ENCODE peak calls at places on chromosomes 4 and X, in ten cellular contexts. J, Q, U, K, S, P, I, A, X and F are unnamed samples. For H3K9me3 and H3K36me3, the result is how much of the 10 kb centered on the place peaks cover.

GRCh38 chr4:25312496-25313193 is at the start of gene ZCCHC4:
- DNase-seq in J (peak), Q (peak), U (peak), K (peak), S (peak), P (peak), I (peak), A (peak), X (peak), F (peak)

GRCh38 chr4:151688003-151688784 is 72.6 kb downstream of the GATB start:
- DNase-seq in J (no peak), Q (no peak), U (no peak), K (peak), S (no peak), P (no peak), I (no peak), A (no peak), X (no peak), F (no peak)

GRCh38 chr4:138910201-138910913 is 105.2 kb upstream of the NOCT start:
- DNase-seq in J (no peak), Q (peak), U (no peak), K (peak), S (no peak), P (no peak), I (no peak), A (no peak), X (no peak), F (no peak)

GRCh38 chrX:51975360-51975759 is 81.9 kb downstream of the MAGED1 start:
- DNase-seq in J (no peak), Q (no peak), U (no peak), K (no peak), S (no peak), P (no peak), I (no peak), A (no peak), X (no peak), F (no peak)

GRCh38 chr4:99811850-99812249 is 4.8 kb upstream of the DAPP1 start:
- DNase-seq in J (no peak), Q (peak), U (no peak), K (peak), S (peak), P (peak), I (peak), A (peak), X (no peak), F (no peak)

GRCh38 chr4:145176641-145177432 is 3.6 kb downstream of the OTUD4 start:
- DNase-seq in J (no peak), Q (no peak), U (no peak), K (peak), S (peak), P (no peak), I (no peak), A (no peak), X (no peak), F (no peak)

GRCh38 chr4:129014566-129015509 is 78.5 kb downstream of the SCLT1 start:
- DNase-seq in J (no peak), Q (no peak), U (no peak), K (no peak), S (no peak), P (no peak), I (no peak), A (no peak), X (no peak), F (no peak)

GRCh38 chr4:41217020-41217333 is 2.6 kb upstream of the APBB2 start:
- DNase-seq in J (no peak), Q (no peak), U (no peak), K (no peak), S (no peak), P (no peak), I (no peak), A (no peak), X (no peak), F (no peak)

GRCh38 chr4:184268574-184269160 is 51.0 kb upstream of the ENPP6 start:
- DNase-seq in J (no peak), Q (peak), U (no peak), K (peak), S (no peak), P (no peak), I (no peak), A (no peak), X (no peak), F (no peak)

GRCh38 chrX:99887918-99888317 is 522.2 kb downstream of the PCDH19 start:
- DNase-seq in J (no peak), Q (no peak), U (no peak), K (no peak), S (no peak), P (no peak), I (no peak), A (no peak), X (no peak), F (no peak)

GRCh38 chrX:102339312-102340298 is 92.6 kb downstream of the NXF2 start:
- DNase-seq in J (no peak), Q (no peak), U (no peak), K (peak), S (peak), P (no peak), I (no peak), A (no peak), X (peak), F (no peak)

GRCh38 chr4:143586080-143586479 is 72.6 kb downstream of the SMARCA5 start:
- DNase-seq in J (no peak), Q (peak), U (no peak), K (peak), S (no peak), P (no peak), I (no peak), A (no peak), X (no peak), F (no peak)

GRCh38 chr4:119238068-119238722 is 25.7 kb downstream of the USP53 start:
- DNase-seq in J (no peak), Q (no peak), U (no peak), K (no peak), S (no peak), P (no peak), I (no peak), A (no peak), X (no peak), F (no peak)
- H3K9me3 ChIP-seq in J (under half), Q (under half), U (under half), K (under half), S (under half), P (under half), I (under half), A (under half), X (under half), F (under half)

DNA sequence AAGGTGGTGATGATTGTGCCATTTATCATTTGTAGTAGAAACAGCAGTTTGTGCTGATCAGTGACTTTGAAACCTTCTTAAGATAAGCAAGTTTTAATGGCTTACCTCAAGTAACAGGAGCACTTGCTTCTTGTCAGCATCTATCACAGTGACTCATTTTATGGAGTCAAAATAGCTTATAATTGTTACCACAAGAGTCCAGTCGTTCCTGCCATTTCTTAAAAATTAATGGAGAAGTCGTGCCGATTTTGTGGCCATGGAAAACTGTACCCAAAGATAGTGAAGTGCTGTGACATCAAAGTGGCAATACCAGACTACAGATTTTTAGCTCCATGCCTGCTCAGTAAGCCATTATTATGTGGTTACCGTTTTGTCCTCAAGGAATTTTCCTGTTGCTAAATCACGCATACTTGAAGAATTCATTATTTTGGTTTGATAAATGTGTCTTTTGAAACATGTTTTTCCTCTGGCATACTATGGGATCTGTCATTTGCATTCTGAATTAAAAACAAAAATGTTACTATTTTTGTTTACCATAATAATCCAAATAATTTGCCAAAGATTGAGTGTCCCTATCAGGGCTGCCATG is 129.9 kb downstream of the CBR4 start:
- DNase-seq in J (no peak), Q (peak), U (no peak), K (peak), S (no peak), P (no peak), I (no peak), A (no peak), X (no peak), F (no peak)
- H3K36me3 ChIP-seq in J (under half), Q (under half), U (under half), K (under half), S (under half), P (under half), I (under half), A (under half), X (under half), F (under half)

GRCh38 chrX:40077176-40077575 is 20.6 kb downstream of the BCOR start:
- DNase-seq in J (no peak), Q (no peak), U (no peak), K (no peak), S (no peak), P (no peak), I (no peak), A (no peak), X (no peak), F (no peak)
- H3K9me3 ChIP-seq in J (under half), Q (under half), U (under half), K (under half), S (under half), P (under half), I (under half), A (under half), X (under half), F (under half)

DNA sequence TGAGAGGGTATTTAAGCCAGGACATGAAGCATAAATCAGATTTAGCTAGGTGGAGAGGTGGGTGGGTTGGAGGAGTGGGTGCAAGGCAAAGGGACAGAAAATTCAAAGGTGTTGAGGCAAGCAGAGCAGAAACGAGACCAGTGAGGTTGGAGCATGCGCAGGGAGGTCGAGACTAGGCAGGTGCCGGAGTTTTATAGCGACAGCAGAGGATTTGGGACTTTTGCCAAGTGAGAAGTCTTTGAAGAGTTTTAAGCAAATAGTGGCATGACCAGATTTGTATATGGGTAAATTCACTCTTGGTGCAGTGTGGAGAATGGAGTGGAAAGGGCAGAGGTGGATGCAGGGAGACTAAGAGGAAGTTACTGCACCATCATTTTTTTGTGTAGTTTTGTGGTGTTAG is 107.0 kb upstream of the TLR2 start:
- DNase-seq in J (no peak), Q (no peak), U (no peak), K (no peak), S (no peak), P (no peak), I (no peak), A (no peak), X (no peak), F (peak)
- H3K36me3 ChIP-seq in J (under half), Q (under half), U (under half), K (under half), S (under half), P (under half), I (under half), A (under half), X (under half), F (under half)

GRCh38 chr4:19583827-19584569 is 667.7 kb upstream of the SLIT2 start:
- DNase-seq in J (no peak), Q (peak), U (no peak), K (peak), S (no peak), P (no peak), I (no peak), A (no peak), X (no peak), F (no peak)
- H3K9me3 ChIP-seq in J (under half), Q (under half), U (under half), K (under half), S (under half), P (under half), I (under half), A (under half), X (under half), F (under half)

GRCh38 chr4:173420324-173420752 is 21.4 kb upstream of the SCRG1 start:
- DNase-seq in J (no peak), Q (peak), U (no peak), K (peak), S (peak), P (peak), I (no peak), A (no peak), X (no peak), F (no peak)
- H3K36me3 ChIP-seq in J (under half), Q (under half), U (under half), K (under half), S (under half), P (under half), I (under half), A (under half), X (under half), F (under half)

DNA sequence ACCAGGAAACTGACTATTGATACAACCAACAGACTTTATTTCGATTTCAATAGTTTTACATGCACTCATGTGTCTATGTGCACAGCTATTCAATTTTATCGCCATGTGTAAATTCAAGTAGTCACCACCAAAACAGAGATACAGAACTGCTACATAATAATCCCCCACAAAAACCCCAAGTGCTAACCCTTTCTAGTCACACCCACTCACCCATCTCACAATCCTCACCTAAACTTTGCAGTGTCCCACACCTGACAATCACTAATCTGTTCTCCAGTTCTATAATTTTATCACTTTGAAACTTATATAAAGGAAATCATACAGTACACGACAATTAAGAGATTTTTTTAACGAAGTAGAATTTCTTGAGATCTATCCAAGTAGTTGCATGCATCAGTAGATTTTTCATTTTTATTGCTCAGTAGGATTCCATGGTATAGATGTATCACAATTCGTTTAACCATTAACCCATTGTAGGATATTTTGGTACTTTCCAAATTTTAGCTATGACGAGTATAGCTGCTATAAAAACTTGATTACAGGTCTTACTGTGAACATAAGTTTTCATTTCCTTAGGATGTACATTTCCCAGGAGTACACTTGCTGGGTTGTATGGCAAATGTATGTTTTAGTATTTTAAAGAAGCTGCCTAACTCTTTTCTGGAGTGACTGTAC is 85.9 kb downstream of the CASK start:
- DNase-seq in J (no peak), Q (no peak), U (no peak), K (no peak), S (no peak), P (no peak), I (no peak), A (no peak), X (no peak), F (no peak)
- H3K9me3 ChIP-seq in J (under half), Q (under half), U (under half), K (under half), S (under half), P (under half), I (under half), A (under half), X (under half), F (under half)

GRCh38 chrX:107627792-107628661 is at the start of gene PRPS1:
- DNase-seq in J (peak), Q (peak), U (peak), K (peak), S (peak), P (peak), I (peak), A (peak), X (peak), F (peak)
- H3K36me3 ChIP-seq in J (under half), Q (under half), U (under half), K (under half), S (under half), P (under half), I (under half), A (under half), X (under half), F (under half)

DNA sequence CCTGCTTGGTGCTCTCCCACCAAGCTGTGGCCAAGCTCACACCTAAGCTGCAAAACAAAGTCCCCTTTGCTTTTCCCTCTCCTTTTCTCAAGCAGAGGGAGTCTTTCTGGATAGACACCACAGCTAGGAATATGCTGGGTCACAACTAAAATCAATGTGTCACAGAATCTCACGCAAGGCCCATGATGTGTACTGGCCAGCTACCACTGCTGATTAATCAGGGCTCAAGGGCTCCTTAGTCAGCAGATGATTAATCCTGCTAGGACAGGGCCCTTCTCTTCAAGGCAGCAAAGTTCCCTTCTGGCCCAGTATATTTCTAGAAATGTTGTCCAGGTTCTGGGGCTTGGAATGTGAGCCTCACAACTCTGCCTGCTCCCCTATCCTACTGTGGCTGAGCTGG is 32.0 kb upstream of the TENT5D start:
- DNase-seq in J (no peak), Q (no peak), U (no peak), K (peak), S (no peak), P (no peak), I (no peak), A (no peak), X (no peak), F (no peak)
- H3K9me3 ChIP-seq in J (under half), Q (under half), U (under half), K (under half), S (under half), P (under half), I (under half), A (under half), X (under half), F (under half)

GRCh38 chrX:53940180-53940579 is 104.1 kb downstream of the PHF8 start:
- DNase-seq in J (no peak), Q (no peak), U (no peak), K (no peak), S (no peak), P (no peak), I (no peak), A (no peak), X (no peak), F (no peak)

DNA sequence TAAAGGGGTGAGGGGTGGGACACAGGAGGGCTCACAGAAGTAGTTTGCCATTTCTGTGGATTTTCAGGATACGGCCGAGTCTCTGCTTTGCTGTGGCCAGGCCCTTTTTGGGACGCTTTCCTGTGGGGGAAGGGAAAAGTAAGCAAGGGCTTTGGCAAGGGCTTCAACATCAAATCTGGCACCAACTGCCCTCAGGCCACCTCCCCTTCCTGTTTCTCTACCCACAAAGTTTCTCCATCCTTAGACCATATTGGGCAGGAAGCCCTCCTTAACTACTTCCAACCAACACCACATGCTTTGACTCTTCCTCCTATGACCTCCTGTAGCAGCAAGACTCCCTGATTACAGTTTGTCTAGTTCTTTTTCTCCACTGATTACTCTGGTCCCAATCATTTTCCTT is 105.1 kb downstream of the PHF8 start:
- DNase-seq in J (no peak), Q (peak), U (no peak), K (no peak), S (no peak), P (no peak), I (no peak), A (no peak), X (no peak), F (no peak)
- H3K36me3 ChIP-seq in J (half or more), Q (under half), U (under half), K (under half), S (half or more), P (under half), I (under half), A (under half), X (under half), F (under half)